ENCODE peak calls at places on chromosomes 2 and 18, in seven cellular contexts. W is WTC11, Q is HFF-Myc, H is SK-N-SH, Y is brain microvascular endothelial cell, I is neural crest cell, G is H9. S is an unnamed sample.

GRCh38 chr2:40511661-40512213 is 59.8 kb upstream of the SLC8A1 start:
- DNase-seq in W (no peak), Q (no peak), H (no peak), Y (peak; percentile 78), I (no peak), G (no peak), S (no peak)

GRCh38 chr2:31414601-31415241 is at the start of gene XDH:
- DNase-seq in W (no peak), Q (no peak), H (no peak), Y (no peak), I (no peak), G (no peak), S (no peak)

GRCh38 chr2:45533771-45534170 is 77.3 kb downstream of the SRBD1 start:
- DNase-seq in W (no peak), Q (peak; percentile 31), H (no peak), Y (no peak), I (no peak), G (no peak), S (no peak)

GRCh38 chr2:37689751-37690150 is 18.3 kb upstream of the CDC42EP3 start:
- DNase-seq in W (no peak), Q (no peak), H (no peak), Y (no peak), I (no peak), G (no peak), S (no peak)

GRCh38 chr2:30871980-30872789 is 64.9 kb upstream of the CAPN13 start:
- DNase-seq in W (no peak), Q (peak; percentile 12), H (no peak), Y (no peak), I (no peak), G (no peak), S (no peak)

GRCh38 chr2:54396107-54396506 is 60.0 kb upstream of the SPTBN1 start:
- DNase-seq in W (no peak), Q (peak; percentile 91), H (no peak), Y (peak; percentile 31), I (no peak), G (no peak), S (no peak)

GRCh38 chr2:202387608-202388342 is 11.6 kb downstream of the BMPR2 start:
- DNase-seq in W (no peak), Q (no peak), H (no peak), Y (no peak), I (no peak), G (no peak), S (no peak)

GRCh38 chr2:9958057-9958456 is 6.6 kb downstream of the GRHL1 start:
- DNase-seq in W (no peak), Q (no peak), H (no peak), Y (no peak), I (no peak), G (no peak), S (no peak)

GRCh38 chr2:58448065-58448507 is 207.0 kb upstream of the FANCL start:
- DNase-seq in W (peak; percentile 83), Q (peak; percentile 50), H (peak; percentile 45), Y (peak; percentile 71), I (peak; percentile 67), G (peak; percentile 92), S (peak; percentile 67)

GRCh38 chr2:223109341-223109740 is 57.4 kb downstream of the KCNE4 start:
- DNase-seq in W (no peak), Q (no peak), H (no peak), Y (peak; percentile 72), I (no peak), G (no peak), S (no peak)

GRCh38 chr2:240836781-240837467 is 16.9 kb upstream of the KIF1A start:
- DNase-seq in W (no peak), Q (no peak), H (no peak), Y (no peak), I (no peak), G (no peak), S (peak; percentile 76)

GRCh38 chr18:38033282-38033681 is 467.7 kb upstream of the CELF4 start:
- DNase-seq in W (no peak), Q (no peak), H (no peak), Y (peak; percentile 3), I (no peak), G (no peak), S (no peak)

GRCh38 chr2:240728827-240729226 is 37.2 kb downstream of the AQP12A start:
- DNase-seq in W (no peak), Q (no peak), H (peak; percentile 72), Y (no peak), I (no peak), G (no peak), S (peak; percentile 43)

GRCh38 chr18:46433121-46433826 is 223.7 kb downstream of the LOXHD1 start:
- DNase-seq in W (peak; percentile 92), Q (no peak), H (no peak), Y (no peak), I (no peak), G (peak; percentile 95), S (no peak)

GRCh38 chr2:144648837-144649485 is 129.0 kb upstream of the ZEB2 start:
- DNase-seq in W (peak; percentile 24), Q (no peak), H (no peak), Y (no peak), I (peak; percentile 9), G (peak; percentile 51), S (no peak)

GRCh38 chr2:212052412-212053159 is 486.0 kb downstream of the ERBB4 start:
- DNase-seq in W (no peak), Q (peak; percentile 52), H (no peak), Y (peak; percentile 81), I (no peak), G (no peak), S (no peak)

GRCh38 chr18:25604231-25604908 is 252.4 kb upstream of the ZNF521 start:
- DNase-seq in W (no peak), Q (no peak), H (peak; percentile 61), Y (no peak), I (no peak), G (no peak), S (no peak)

GRCh38 chr2:20128506-20129319 is 77.3 kb upstream of the LAPTM4A start:
- DNase-seq in W (no peak), Q (no peak), H (no peak), Y (no peak), I (no peak), G (no peak), S (no peak)

GRCh38 chr2:37656512-37657423 is 14.7 kb downstream of the CDC42EP3 start:
- DNase-seq in W (no peak), Q (no peak), H (no peak), Y (no peak), I (no peak), G (peak; percentile 86), S (no peak)

GRCh38 chr2:193428336-193428818 is 1233.6 kb upstream of the TMEFF2 start:
- DNase-seq in W (no peak), Q (no peak), H (no peak), Y (no peak), I (no peak), G (no peak), S (no peak)

GRCh38 chr18:37661478-37661877 is 95.9 kb upstream of the CELF4 start:
- DNase-seq in W (no peak), Q (no peak), H (no peak), Y (no peak), I (no peak), G (no peak), S (no peak)

GRCh38 chr2:240569998-240570530 is 1.8 kb downstream of the RNPEPL1 start:
- DNase-seq in W (peak; percentile 3), Q (no peak), H (no peak), Y (no peak), I (no peak), G (no peak), S (peak; percentile 6)

GRCh38 chr2:237593596-237594310 is 3.2 kb upstream of the RAB17 start:
- DNase-seq in W (no peak), Q (no peak), H (no peak), Y (no peak), I (no peak), G (no peak), S (no peak)

GRCh38 chr2:42089340-42089925 is 41.6 kb downstream of the PKDCC start:
- DNase-seq in W (peak; percentile 89), Q (no peak), H (peak; percentile 64), Y (peak; percentile 43), I (peak; percentile 57), G (peak; percentile 83), S (peak; percentile 74)

GRCh38 chr2:241886840-241887447 is 17.4 kb downstream of the RTP5 start:
- DNase-seq in W (no peak), Q (no peak), H (no peak), Y (no peak), I (no peak), G (no peak), S (peak; percentile 4)

GRCh38 chr18:73933666-73934065 is 214.0 kb downstream of the FBXO15 start:
- DNase-seq in W (no peak), Q (no peak), H (no peak), Y (no peak), I (no peak), G (no peak), S (no peak)

GRCh38 chr2:66305714-66306113 is 129.2 kb upstream of the MEIS1 start:
- DNase-seq in W (no peak), Q (no peak), H (peak; percentile 44), Y (no peak), I (peak; percentile 22), G (no peak), S (no peak)

GRCh38 chr18:70464343-70465114 is 175.7 kb downstream of the SOCS6 start:
- DNase-seq in W (peak; percentile 71), Q (no peak), H (peak; percentile 86), Y (peak; percentile 54), I (peak; percentile 60), G (peak; percentile 78), S (peak; percentile 80)
- TF ChIP-seq CTCF in W (no peak), Q (peak; percentile 28), H (peak; percentile 51), Y (peak; percentile 66), I (peak; percentile 46), G (peak; percentile 56), S (peak; percentile 47)

GRCh38 chr18:49178736-49179135 is 228.0 kb upstream of the SMAD7 start:
- DNase-seq in W (no peak), Q (peak; percentile 19), H (peak; percentile 39), Y (peak; percentile 23), I (no peak), G (no peak), S (peak; percentile 20)
- TF ChIP-seq CTCF in W (no peak), Q (peak; percentile 60), H (peak; percentile 84), Y (peak; percentile 77), I (peak; percentile 68), G (peak; percentile 72), S (peak; percentile 57)

DNA sequence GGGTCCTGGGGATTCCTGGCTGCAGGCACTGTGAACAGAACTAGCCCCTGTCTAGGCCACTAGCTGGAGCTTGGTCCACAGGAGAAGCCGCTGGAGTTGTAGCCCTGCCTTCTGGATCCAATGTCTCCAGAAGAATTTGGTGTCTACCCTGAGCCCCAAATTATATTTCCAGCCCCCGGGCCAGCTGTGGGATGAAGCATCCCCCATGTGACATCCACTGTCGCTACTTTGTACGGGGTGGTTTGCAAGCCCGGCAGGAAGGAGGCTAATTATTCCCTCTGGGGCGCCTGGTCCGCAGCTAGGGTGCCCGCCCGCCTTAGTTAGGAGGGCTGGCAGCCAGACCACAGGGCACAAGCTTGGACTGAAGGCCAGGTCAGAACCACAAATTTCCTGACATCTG is 106.5 kb downstream of the SMAD7 start:
- DNase-seq in W (no peak), Q (no peak), H (no peak), Y (no peak), I (no peak), G (no peak), S (no peak)
- TF ChIP-seq CTCF in W (no peak), Q (no peak), H (no peak), Y (no peak), I (no peak), G (no peak), S (no peak)

DNA sequence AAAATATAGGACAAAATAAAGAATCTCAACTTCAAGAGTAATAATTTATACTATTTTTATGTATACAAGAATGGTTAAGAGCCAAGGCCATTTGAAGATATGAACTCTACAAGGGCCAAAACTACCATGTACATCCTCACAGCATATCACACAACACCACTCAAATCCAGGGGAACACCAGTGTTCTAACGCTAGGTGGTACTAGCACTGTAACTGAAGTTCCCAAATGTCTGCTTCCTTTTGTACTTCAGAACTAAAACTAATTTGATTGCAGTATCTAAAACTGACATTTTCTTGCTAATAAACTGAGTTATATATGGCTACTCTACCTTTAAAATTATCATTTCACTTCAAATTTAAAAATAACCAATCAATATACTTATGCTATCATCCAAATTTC is 47.0 kb downstream of the REV1 start:
- DNase-seq in W (no peak), Q (no peak), H (no peak), Y (no peak), I (no peak), G (no peak), S (no peak)
- TF ChIP-seq CTCF in W (no peak), Q (no peak), H (no peak), Y (no peak), I (peak; percentile 39), G (peak; percentile 49), S (peak; percentile 47)

S was measured in BE2C.